ENCODE peak calls at places on chromosomes 7 and 10, in nine cellular contexts. Q, I, R, K, F, W, P, T and J are unnamed samples.

GRCh38 chr7:75914169-75914654 is 743 bp upstream of the POR start:
- DNase-seq in Q (no peak), I (no peak), R (no peak), K (no peak), F (peak), W (no peak), P (no peak), T (no peak), J (no peak)

GRCh38 chr10:103646304-103646703 is 152.8 kb downstream of the NEURL1 start:
- DNase-seq in Q (no peak), I (no peak), R (no peak), K (no peak), F (no peak), W (no peak), P (no peak), T (no peak), J (no peak)

GRCh38 chr10:11381023-11381422 is 230.4 kb downstream of the USP6NL start:
- DNase-seq in Q (no peak), I (no peak), R (no peak), K (no peak), F (no peak), W (no peak), P (no peak), T (no peak), J (no peak)

GRCh38 chr10:47367646-47368045 is 16.4 kb downstream of the ZNF488 start:
- DNase-seq in Q (no peak), I (peak), R (no peak), K (no peak), F (no peak), W (no peak), P (no peak), T (no peak), J (no peak)

GRCh38 chr10:5628366-5628765 is 38.0 kb downstream of the ASB13 start:
- DNase-seq in Q (no peak), I (no peak), R (no peak), K (peak), F (no peak), W (no peak), P (no peak), T (no peak), J (no peak)

GRCh38 chr10:14063531-14064317 is 267.0 kb downstream of the FRMD4A start:
- DNase-seq in Q (no peak), I (peak), R (no peak), K (peak), F (no peak), W (peak), P (no peak), T (no peak), J (peak)

GRCh38 chr10:79905322-79906314 is 43.3 kb downstream of the SFTPD start:
- DNase-seq in Q (no peak), I (peak), R (no peak), K (no peak), F (no peak), W (peak), P (no peak), T (no peak), J (no peak)

GRCh38 chr10:80536361-80536835 is 1.3 kb upstream of the SH2D4B start:
- DNase-seq in Q (no peak), I (no peak), R (no peak), K (no peak), F (no peak), W (no peak), P (no peak), T (no peak), J (no peak)

GRCh38 chr7:97971120-97971989 is 18.6 kb downstream of the OCM2 start:
- DNase-seq in Q (peak), I (peak), R (no peak), K (no peak), F (peak), W (peak), P (no peak), T (peak), J (peak)

GRCh38 chr10:76866841-76867586 is 770.6 kb downstream of the KCNMA1 start:
- DNase-seq in Q (no peak), I (no peak), R (no peak), K (no peak), F (no peak), W (no peak), P (no peak), T (no peak), J (no peak)

GRCh38 chr10:37839243-37839642 is 18.2 kb downstream of the ZNF248 start:
- DNase-seq in Q (no peak), I (no peak), R (no peak), K (no peak), F (no peak), W (no peak), P (no peak), T (no peak), J (no peak)

GRCh38 chr10:123394382-123394781 is 240.2 kb downstream of the BUB3 start:
- DNase-seq in Q (no peak), I (no peak), R (no peak), K (no peak), F (no peak), W (no peak), P (no peak), T (no peak), J (no peak)

GRCh38 chr10:81473755-81474154 is 401.2 kb upstream of the NRG3 start:
- DNase-seq in Q (no peak), I (no peak), R (no peak), K (no peak), F (no peak), W (no peak), P (no peak), T (no peak), J (no peak)

GRCh38 chr10:75388082-75388481 is 13.5 kb downstream of the ZNF503 start:
- DNase-seq in Q (no peak), I (no peak), R (no peak), K (no peak), F (no peak), W (no peak), P (no peak), T (no peak), J (no peak)

GRCh38 chr7:149369497-149369896 is 91.4 kb downstream of the ZNF777 start:
- DNase-seq in Q (no peak), I (no peak), R (no peak), K (no peak), F (no peak), W (no peak), P (no peak), T (no peak), J (no peak)

GRCh38 chr10:47298730-47299129 is 1.3 kb upstream of the GDF10 start:
- DNase-seq in Q (no peak), I (no peak), R (no peak), K (no peak), F (no peak), W (no peak), P (no peak), T (no peak), J (no peak)

GRCh38 chr10:92590623-92591549 is 2.0 kb upstream of the KIF11 start:
- DNase-seq in Q (peak), I (peak), R (peak), K (peak), F (peak), W (no peak), P (no peak), T (no peak), J (no peak)

GRCh38 chr10:87960230-87960629 is 96.8 kb downstream of the PTEN start:
- DNase-seq in Q (no peak), I (no peak), R (no peak), K (no peak), F (no peak), W (peak), P (no peak), T (no peak), J (no peak)

GRCh38 chr10:49552277-49552676 is 13.4 kb upstream of the ERCC6 start:
- DNase-seq in Q (no peak), I (no peak), R (no peak), K (no peak), F (no peak), W (peak), P (no peak), T (no peak), J (no peak)

GRCh38 chr7:106824458-106824857 is 40.6 kb upstream of the PIK3CG start:
- DNase-seq in Q (no peak), I (no peak), R (no peak), K (no peak), F (no peak), W (peak), P (no peak), T (no peak), J (no peak)

GRCh38 chr7:110210941-110211608 is 879.9 kb upstream of the LRRN3 start:
- DNase-seq in Q (no peak), I (no peak), R (no peak), K (no peak), F (no peak), W (no peak), P (no peak), T (no peak), J (no peak)

GRCh38 chr7:74388880-74389415 is 64.8 kb upstream of the GTF2IRD1 start:
- DNase-seq in Q (no peak), I (no peak), R (no peak), K (no peak), F (no peak), W (no peak), P (no peak), T (no peak), J (no peak)

GRCh38 chr7:80060218-80060806 is 74.3 kb upstream of the GNAI1 start:
- DNase-seq in Q (no peak), I (peak), R (no peak), K (no peak), F (no peak), W (peak), P (no peak), T (no peak), J (no peak)

GRCh38 chr7:101077303-101078086 is 7.8 kb upstream of the TRIM56 start:
- DNase-seq in Q (peak), I (peak), R (peak), K (peak), F (peak), W (peak), P (peak), T (peak), J (peak)

GRCh38 chr7:44386139-44386913 is 60.9 kb upstream of the CAMK2B start:
- DNase-seq in Q (no peak), I (no peak), R (no peak), K (peak), F (no peak), W (peak), P (no peak), T (no peak), J (peak)

GRCh38 chr7:106048621-106049020 is 63.5 kb downstream of the SYPL1 start:
- DNase-seq in Q (no peak), I (no peak), R (no peak), K (no peak), F (no peak), W (no peak), P (no peak), T (no peak), J (no peak)

GRCh38 chr7:101116898-101117297 is 10.0 kb upstream of the SERPINE1 start:
- DNase-seq in Q (no peak), I (no peak), R (no peak), K (no peak), F (no peak), W (no peak), P (no peak), T (no peak), J (no peak)

GRCh38 chr7:13778967-13779366 is 210.5 kb downstream of the ETV1 start:
- DNase-seq in Q (no peak), I (no peak), R (no peak), K (no peak), F (no peak), W (peak), P (no peak), T (no peak), J (peak)

GRCh38 chr10:15579605-15580004 is 140.1 kb downstream of the ITGA8 start:
- DNase-seq in Q (no peak), I (no peak), R (no peak), K (no peak), F (no peak), W (peak), P (no peak), T (no peak), J (no peak)

GRCh38 chr10:1549591-1550290 is 187.6 kb downstream of the ADARB2 start:
- DNase-seq in Q (no peak), I (no peak), R (no peak), K (no peak), F (no peak), W (no peak), P (no peak), T (no peak), J (no peak)

GRCh38 chr7:146961617-146962016 is 845.0 kb downstream of the CNTNAP2 start:
- DNase-seq in Q (peak), I (no peak), R (no peak), K (no peak), F (no peak), W (peak), P (no peak), T (no peak), J (no peak)

GRCh38 chr7:98286701-98287485 is 5.4 kb downstream of the BRI3 start:
- DNase-seq in Q (no peak), I (peak), R (no peak), K (no peak), F (no peak), W (no peak), P (no peak), T (no peak), J (no peak)

GRCh38 chr7:70812511-70812910 is 319.4 kb upstream of the GALNT17 start:
- DNase-seq in Q (no peak), I (no peak), R (no peak), K (no peak), F (no peak), W (no peak), P (no peak), T (no peak), J (no peak)

GRCh38 chr10:788796-789748 is 99.6 kb upstream of the DIP2C start:
- DNase-seq in Q (peak), I (no peak), R (no peak), K (peak), F (peak), W (peak), P (no peak), T (no peak), J (peak)

GRCh38 chr7:135719688-135720087 is 8.3 kb downstream of the SLC13A4 start:
- DNase-seq in Q (no peak), I (no peak), R (no peak), K (no peak), F (no peak), W (no peak), P (no peak), T (no peak), J (no peak)

GRCh38 chr10:125431149-125431548 is 251.8 kb downstream of the TEX36 start:
- DNase-seq in Q (no peak), I (no peak), R (no peak), K (no peak), F (no peak), W (no peak), P (no peak), T (no peak), J (no peak)

GRCh38 chr7:74542558-74543117 is 88.9 kb downstream of the GTF2IRD1 start:
- DNase-seq in Q (peak), I (no peak), R (peak), K (peak), F (no peak), W (no peak), P (no peak), T (no peak), J (no peak)

GRCh38 chr7:93926800-93927199 is 5.3 kb downstream of the GNG11 start:
- DNase-seq in Q (no peak), I (no peak), R (no peak), K (no peak), F (no peak), W (no peak), P (no peak), T (no peak), J (no peak)

GRCh38 chr7:93921190-93921585 is 347 bp upstream of the GNG11 start:
- DNase-seq in Q (no peak), I (no peak), R (no peak), K (no peak), F (no peak), W (no peak), P (no peak), T (no peak), J (no peak)

GRCh38 chr7:93921607-93922446 is at the start of gene GNG11:
- DNase-seq in Q (peak), I (peak), R (peak), K (peak), F (peak), W (peak), P (no peak), T (no peak), J (peak)

GRCh38 chr7:93923291-93923690 is 1.8 kb downstream of the GNG11 start:
- DNase-seq in Q (no peak), I (no peak), R (no peak), K (no peak), F (no peak), W (no peak), P (no peak), T (no peak), J (no peak)

DNA sequence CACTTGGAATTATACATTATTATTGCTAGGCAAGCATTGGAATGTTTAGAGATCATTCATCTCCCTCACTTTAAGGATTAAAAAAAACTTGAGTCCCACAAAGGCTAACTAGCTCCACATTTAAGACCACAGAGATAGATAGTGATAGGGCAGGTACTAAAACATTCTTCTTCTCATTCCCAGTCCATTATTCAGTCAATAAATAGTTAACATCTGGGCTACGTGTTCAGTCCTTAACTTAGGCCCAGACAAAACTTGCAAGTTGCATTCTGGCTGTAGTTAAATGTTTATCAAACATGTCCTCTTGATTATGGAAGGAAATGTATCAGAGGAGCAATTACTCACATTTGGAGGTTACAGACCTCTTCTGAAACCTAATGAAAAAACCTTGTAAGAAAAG is 2.4 kb downstream of the GNG11 start:
- DNase-seq in Q (no peak), I (no peak), R (no peak), K (no peak), F (no peak), W (peak), P (no peak), T (no peak), J (no peak)
- H3K27ac ChIP-seq in Q (peak), I (no peak), R (peak), K (peak), F (peak), W (no peak), P (no peak), T (no peak), J (no peak)

GRCh38 chr10:78768041-78768569 is 300.7 kb upstream of the ZMIZ1 start:
- DNase-seq in Q (no peak), I (no peak), R (no peak), K (no peak), F (no peak), W (no peak), P (no peak), T (no peak), J (no peak)
- H3K27ac ChIP-seq in Q (peak), I (no peak), R (no peak), K (no peak), F (no peak), W (no peak), P (no peak), T (no peak), J (no peak)

GRCh38 chr7:140640060-140640611 is 477 bp downstream of the DENND2A start:
- DNase-seq in Q (peak), I (peak), R (peak), K (no peak), F (peak), W (peak), P (no peak), T (no peak), J (no peak)

GRCh38 chr7:140640727-140641531 is at the start of gene DENND2A:
- DNase-seq in Q (peak), I (peak), R (peak), K (peak), F (peak), W (peak), P (no peak), T (no peak), J (no peak)

GRCh38 chr7:140639366-140640053 is 1.1 kb downstream of the DENND2A start:
- DNase-seq in Q (peak), I (no peak), R (peak), K (no peak), F (no peak), W (peak), P (no peak), T (no peak), J (no peak)

GRCh38 chr7:140643416-140643815 is 2.8 kb upstream of the DENND2A start:
- DNase-seq in Q (no peak), I (no peak), R (peak), K (no peak), F (no peak), W (no peak), P (no peak), T (no peak), J (no peak)

GRCh38 chr7:140641532-140642191 is 1.0 kb upstream of the DENND2A start:
- DNase-seq in Q (no peak), I (no peak), R (peak), K (no peak), F (no peak), W (no peak), P (no peak), T (no peak), J (no peak)
- H3K27ac ChIP-seq in Q (peak), I (no peak), R (peak), K (peak), F (peak), W (peak), P (no peak), T (no peak), J (peak)

GRCh38 chr10:28661035-28661434 is 16.3 kb upstream of the BAMBI start:
- DNase-seq in Q (no peak), I (no peak), R (no peak), K (no peak), F (no peak), W (peak), P (no peak), T (no peak), J (no peak)

GRCh38 chr10:28664369-28664740 is 13.0 kb upstream of the BAMBI start:
- DNase-seq in Q (no peak), I (no peak), R (no peak), K (no peak), F (no peak), W (peak), P (no peak), T (no peak), J (no peak)

GRCh38 chr10:28668363-28669226 is 8.7 kb upstream of the BAMBI start:
- DNase-seq in Q (no peak), I (peak), R (peak), K (no peak), F (peak), W (peak), P (no peak), T (no peak), J (peak)

GRCh38 chr10:28666751-28667467 is 10.4 kb upstream of the BAMBI start:
- DNase-seq in Q (no peak), I (no peak), R (no peak), K (no peak), F (no peak), W (no peak), P (no peak), T (no peak), J (no peak)

DNA sequence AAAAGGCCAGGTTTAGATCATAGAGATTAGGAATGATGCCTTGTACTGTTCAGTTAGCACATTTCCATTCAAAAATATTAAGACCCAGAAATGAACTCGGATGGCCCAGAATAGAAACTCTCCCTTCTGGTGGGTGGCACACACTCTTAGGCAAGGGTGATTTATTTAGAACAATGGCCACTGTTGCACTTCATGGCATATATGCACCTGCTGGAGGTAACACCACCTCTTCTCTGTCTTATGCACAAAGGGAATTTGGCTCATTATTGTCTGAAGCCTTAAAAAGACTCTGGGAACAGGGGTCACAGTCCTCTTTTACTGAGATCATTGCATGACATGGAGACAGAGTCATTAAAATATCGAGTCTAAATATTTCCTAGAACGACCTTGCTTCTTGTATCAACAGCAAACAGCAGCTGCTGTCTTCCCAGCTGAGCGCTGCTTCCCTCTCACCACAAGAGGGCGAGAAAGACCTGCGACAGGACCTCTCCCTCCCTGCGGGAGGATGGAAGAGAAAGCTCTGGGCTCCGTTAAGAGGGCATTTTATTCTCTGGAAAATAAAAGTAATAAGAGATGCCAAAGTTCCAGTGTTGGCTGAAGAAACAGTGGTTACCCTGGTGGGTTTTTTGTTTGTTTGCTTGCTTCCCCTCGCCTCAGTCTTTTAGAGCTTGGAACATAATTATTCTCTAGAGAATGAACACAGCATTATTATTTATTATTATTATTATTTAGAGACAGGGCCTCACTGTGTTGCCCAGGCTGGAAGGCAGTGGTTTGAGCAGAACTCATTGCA is 13.5 kb upstream of the BAMBI start:
- DNase-seq in Q (peak), I (peak), R (peak), K (peak), F (peak), W (peak), P (peak), T (peak), J (peak)
- H3K27ac ChIP-seq in Q (no peak), I (no peak), R (no peak), K (no peak), F (no peak), W (no peak), P (no peak), T (no peak), J (no peak)